ENCODE peak calls at places on chromosomes 12 and 14, in four cellular contexts. One of them, this sample, is unnamed.

GRCh38 chr12:92107621-92108131 is 38.0 kb downstream of the BTG1 start:
- DNase-seq in retinal pigment epithelial cell: no peak
- DNase-seq in tibial nerve: no peak
- DNase-seq in GM23338: peak; percentile 36
- DNase-seq in this sample: no peak

GRCh38 chr12:46553911-46554310 is 181.3 kb upstream of the SLC38A2 start:
- DNase-seq in retinal pigment epithelial cell: no peak
- DNase-seq in tibial nerve: no peak
- DNase-seq in GM23338: no peak
- DNase-seq in this sample: no peak

GRCh38 chr12:101783150-101783549 is 43.9 kb upstream of the SYCP3 start:
- DNase-seq in retinal pigment epithelial cell: no peak
- DNase-seq in GM23338: no peak
- DNase-seq in tibial nerve: no peak
- DNase-seq in this sample: no peak

GRCh38 chr14:56659964-56660551 is 80.5 kb downstream of the TMEM260 start:
- DNase-seq in GM23338: peak; percentile 73
- DNase-seq in tibial nerve: no peak
- DNase-seq in retinal pigment epithelial cell: peak; percentile 68
- DNase-seq in this sample: no peak

GRCh38 chr12:106519587-106519986 is 63.2 kb upstream of the RFX4 start:
- DNase-seq in GM23338: no peak
- DNase-seq in retinal pigment epithelial cell: peak; percentile 65
- DNase-seq in tibial nerve: no peak
- DNase-seq in this sample: no peak

GRCh38 chr12:63792333-63792732 is 12.6 kb downstream of the RXYLT1 start:
- DNase-seq in retinal pigment epithelial cell: no peak
- DNase-seq in GM23338: no peak
- DNase-seq in tibial nerve: no peak
- DNase-seq in this sample: no peak

GRCh38 chr12:101925352-101925751 is 48.0 kb downstream of the DRAM1 start:
- DNase-seq in GM23338: no peak
- DNase-seq in retinal pigment epithelial cell: peak; percentile 10
- DNase-seq in tibial nerve: peak; percentile 40
- DNase-seq in this sample: no peak

GRCh38 chr14:55936691-55937090 is 181.5 kb upstream of the PELI2 start:
- DNase-seq in tibial nerve: no peak
- DNase-seq in GM23338: peak; percentile 72
- DNase-seq in retinal pigment epithelial cell: peak; percentile 58
- DNase-seq in this sample: no peak

GRCh38 chr14:33634631-33635030 is 316.2 kb downstream of the EGLN3 start:
- DNase-seq in tibial nerve: no peak
- DNase-seq in GM23338: no peak
- DNase-seq in retinal pigment epithelial cell: no peak
- DNase-seq in this sample: no peak

GRCh38 chr12:128586630-128587029 is 237.1 kb downstream of the SLC15A4 start:
- DNase-seq in GM23338: no peak
- DNase-seq in tibial nerve: no peak
- DNase-seq in retinal pigment epithelial cell: no peak
- DNase-seq in this sample: no peak

GRCh38 chr14:103597623-103598372 is 31.2 kb upstream of the KLC1 start:
- DNase-seq in GM23338: no peak
- DNase-seq in retinal pigment epithelial cell: no peak
- DNase-seq in tibial nerve: no peak
- DNase-seq in this sample: no peak

GRCh38 chr12:14108702-14109101 is 127.3 kb upstream of the GRIN2B start:
- DNase-seq in GM23338: no peak
- DNase-seq in tibial nerve: no peak
- DNase-seq in retinal pigment epithelial cell: no peak
- DNase-seq in this sample: no peak
- TF ChIP-seq CTCF in GM23338: no peak
- TF ChIP-seq CTCF in tibial nerve: no peak
- TF ChIP-seq CTCF in retinal pigment epithelial cell: no peak
- TF ChIP-seq CTCF in this sample: no peak

GRCh38 chr12:64801381-64801780 is 23.1 kb upstream of the TBC1D30 start:
- DNase-seq in retinal pigment epithelial cell: no peak
- DNase-seq in tibial nerve: no peak
- DNase-seq in GM23338: peak; percentile 39
- DNase-seq in this sample: no peak
- TF ChIP-seq CTCF in retinal pigment epithelial cell: peak; percentile 54
- TF ChIP-seq CTCF in tibial nerve: no peak
- TF ChIP-seq CTCF in GM23338: peak; percentile 56
- TF ChIP-seq CTCF in this sample: no peak

DNA sequence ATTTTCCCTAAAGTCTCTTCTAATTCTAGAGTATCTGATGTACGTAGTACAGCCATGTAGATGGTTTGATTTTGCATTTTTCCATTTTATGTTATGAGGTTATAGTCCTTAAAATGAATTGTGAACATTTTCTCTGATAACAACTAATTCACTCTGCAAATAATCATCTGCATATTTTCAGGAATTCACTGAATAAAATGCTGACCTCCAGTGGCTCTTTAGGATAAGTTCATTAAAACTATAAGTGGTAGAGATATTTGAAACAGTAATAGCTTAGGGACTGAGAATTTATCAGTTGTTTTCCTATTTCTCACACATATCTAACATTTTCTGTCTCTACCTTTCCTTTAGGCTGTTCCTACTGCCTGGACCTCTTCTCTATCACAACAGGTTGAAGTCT is 4.4 kb downstream of the MSRB3 start:
- DNase-seq in tibial nerve: no peak
- DNase-seq in retinal pigment epithelial cell: no peak
- DNase-seq in GM23338: no peak
- DNase-seq in this sample: no peak
- TF ChIP-seq CTCF in tibial nerve: no peak
- TF ChIP-seq CTCF in retinal pigment epithelial cell: peak; percentile 16
- TF ChIP-seq CTCF in GM23338: peak; percentile 31
- TF ChIP-seq CTCF in this sample: no peak

GRCh38 chr12:13404111-13404628 is 207.6 kb downstream of the EMP1 start:
- DNase-seq in retinal pigment epithelial cell: no peak
- DNase-seq in GM23338: no peak
- DNase-seq in tibial nerve: no peak
- DNase-seq in this sample: no peak

GRCh38 chr12:13404631-13405473 is 208.3 kb downstream of the EMP1 start:
- DNase-seq in retinal pigment epithelial cell: no peak
- DNase-seq in GM23338: no peak
- DNase-seq in tibial nerve: no peak
- DNase-seq in this sample: no peak

GRCh38 chr12:13411287-13411686 is 214.8 kb downstream of the EMP1 start:
- DNase-seq in tibial nerve: no peak
- DNase-seq in GM23338: no peak
- DNase-seq in retinal pigment epithelial cell: no peak
- DNase-seq in this sample: no peak

GRCh38 chr12:13405961-13406703 is 209.6 kb downstream of the EMP1 start:
- DNase-seq in GM23338: no peak
- DNase-seq in tibial nerve: no peak
- DNase-seq in retinal pigment epithelial cell: no peak
- DNase-seq in this sample: no peak
- TF ChIP-seq CTCF in GM23338: no peak
- TF ChIP-seq CTCF in tibial nerve: no peak
- TF ChIP-seq CTCF in retinal pigment epithelial cell: no peak
- TF ChIP-seq CTCF in this sample: no peak

GRCh38 chr12:90958995-90959394 is 4.0 kb upstream of the CCER1 start:
- DNase-seq in retinal pigment epithelial cell: no peak
- DNase-seq in tibial nerve: no peak
- DNase-seq in GM23338: no peak
- DNase-seq in this sample: no peak

GRCh38 chr12:90954921-90955320 is at the start of gene CCER1:
- DNase-seq in GM23338: no peak
- DNase-seq in retinal pigment epithelial cell: no peak
- DNase-seq in tibial nerve: no peak
- DNase-seq in this sample: no peak

GRCh38 chr12:90951418-90952110 is 3.4 kb downstream of the CCER1 start:
- DNase-seq in retinal pigment epithelial cell: no peak
- DNase-seq in tibial nerve: no peak
- DNase-seq in GM23338: no peak
- DNase-seq in this sample: no peak

GRCh38 chr12:90954428-90954827 is 548 bp downstream of the CCER1 start:
- DNase-seq in GM23338: no peak
- DNase-seq in tibial nerve: no peak
- DNase-seq in retinal pigment epithelial cell: no peak
- DNase-seq in this sample: no peak

GRCh38 chr12:90953956-90954421 is 987 bp downstream of the CCER1 start:
- DNase-seq in retinal pigment epithelial cell: no peak
- DNase-seq in GM23338: peak; percentile 91
- DNase-seq in tibial nerve: no peak
- DNase-seq in this sample: no peak
- TF ChIP-seq CTCF in retinal pigment epithelial cell: peak; percentile 21
- TF ChIP-seq CTCF in GM23338: peak; percentile 93
- TF ChIP-seq CTCF in tibial nerve: no peak
- TF ChIP-seq CTCF in this sample: peak; percentile 39

GRCh38 chr14:91573894-91574837 is 64.1 kb upstream of the PPP4R3A start:
- DNase-seq in GM23338: peak; percentile 71
- DNase-seq in retinal pigment epithelial cell: peak; percentile 11
- DNase-seq in tibial nerve: no peak
- DNase-seq in this sample: peak; percentile 48
- TF ChIP-seq CTCF in GM23338: no peak
- TF ChIP-seq CTCF in retinal pigment epithelial cell: no peak
- TF ChIP-seq CTCF in tibial nerve: no peak
- TF ChIP-seq CTCF in this sample: no peak

GRCh38 chr12:72699362-72699761 is 427.2 kb downstream of the TRHDE start:
- DNase-seq in tibial nerve: no peak
- DNase-seq in retinal pigment epithelial cell: no peak
- DNase-seq in GM23338: no peak
- DNase-seq in this sample: no peak
- TF ChIP-seq CTCF in tibial nerve: no peak
- TF ChIP-seq CTCF in retinal pigment epithelial cell: no peak
- TF ChIP-seq CTCF in GM23338: no peak
- TF ChIP-seq CTCF in this sample: no peak

GRCh38 chr12:52359511-52360103 is 7.7 kb downstream of the KRT85 start:
- DNase-seq in tibial nerve: no peak
- DNase-seq in GM23338: no peak
- DNase-seq in retinal pigment epithelial cell: no peak
- DNase-seq in this sample: no peak
- TF ChIP-seq CTCF in tibial nerve: no peak
- TF ChIP-seq CTCF in GM23338: no peak
- TF ChIP-seq CTCF in retinal pigment epithelial cell: no peak
- TF ChIP-seq CTCF in this sample: no peak

GRCh38 chr12:49557187-49557916 is 10.6 kb downstream of the MCRS1 start:
- DNase-seq in GM23338: no peak
- DNase-seq in tibial nerve: no peak
- DNase-seq in retinal pigment epithelial cell: no peak
- DNase-seq in this sample: no peak

GRCh38 chr12:49556391-49557186 is 11.4 kb downstream of the MCRS1 start:
- DNase-seq in retinal pigment epithelial cell: no peak
- DNase-seq in GM23338: no peak
- DNase-seq in tibial nerve: no peak
- DNase-seq in this sample: no peak

GRCh38 chr12:49558526-49558925 is 9.4 kb downstream of the MCRS1 start:
- DNase-seq in tibial nerve: no peak
- DNase-seq in GM23338: no peak
- DNase-seq in retinal pigment epithelial cell: no peak
- DNase-seq in this sample: no peak

GRCh38 chr12:49559011-49559675 is 8.8 kb downstream of the MCRS1 start:
- DNase-seq in GM23338: no peak
- DNase-seq in tibial nerve: no peak
- DNase-seq in retinal pigment epithelial cell: no peak
- DNase-seq in this sample: no peak

DNA sequence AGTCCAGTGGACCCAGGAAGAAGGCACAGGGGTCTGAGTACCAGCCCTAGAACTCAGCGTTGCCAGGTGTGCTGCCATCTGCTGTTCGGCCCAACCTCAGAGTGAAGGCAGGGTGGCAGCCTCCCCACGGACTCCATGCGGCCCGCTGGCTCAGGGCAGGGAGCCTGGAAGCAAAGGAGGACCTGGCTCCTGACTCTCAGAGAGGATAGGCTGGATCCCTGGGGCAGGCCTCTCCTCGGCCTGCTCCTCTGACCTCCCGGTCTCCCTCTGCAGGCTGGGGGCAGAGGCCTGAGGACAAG is 10.1 kb downstream of the MCRS1 start:
- DNase-seq in retinal pigment epithelial cell: no peak
- DNase-seq in tibial nerve: no peak
- DNase-seq in GM23338: peak; percentile 21
- DNase-seq in this sample: no peak
- TF ChIP-seq CTCF in retinal pigment epithelial cell: peak; percentile 31
- TF ChIP-seq CTCF in tibial nerve: no peak
- TF ChIP-seq CTCF in GM23338: no peak
- TF ChIP-seq CTCF in this sample: no peak

DNA sequence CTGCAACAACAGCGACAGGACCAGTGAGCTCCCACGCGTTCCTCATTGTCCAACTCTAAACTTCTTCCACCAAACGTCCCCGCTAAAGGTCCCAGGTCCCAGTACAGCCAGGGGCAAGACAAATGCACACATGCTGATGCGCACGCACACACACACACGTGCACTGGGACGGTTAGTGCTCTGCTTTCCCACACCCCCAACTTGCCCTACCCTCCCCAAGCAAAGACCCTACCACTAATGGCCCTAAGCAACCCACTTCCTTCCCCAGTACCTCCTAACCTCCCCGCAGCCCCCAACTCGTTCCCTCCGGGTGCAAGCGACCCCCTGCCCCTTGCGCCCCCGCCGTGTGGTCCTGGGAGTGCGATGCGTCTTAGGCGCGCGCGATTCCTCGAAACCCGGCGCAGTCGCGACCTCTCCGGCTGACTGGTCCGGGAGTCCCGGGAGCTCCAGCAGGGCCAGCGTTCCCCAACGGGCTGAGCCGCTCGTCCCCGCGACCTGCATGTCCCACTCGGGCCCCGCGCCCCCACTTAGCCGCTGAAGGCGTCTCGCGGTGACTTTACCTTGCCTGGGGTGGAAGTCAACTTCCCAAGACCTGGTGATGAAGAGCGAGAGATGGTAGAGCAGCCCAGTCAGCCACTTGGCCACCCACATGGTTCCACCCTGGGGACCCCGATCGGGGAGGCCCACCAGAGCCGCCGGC is 582 bp downstream of the ADAMTS20 start:
- DNase-seq in tibial nerve: no peak
- DNase-seq in retinal pigment epithelial cell: no peak
- DNase-seq in GM23338: peak; percentile 63
- DNase-seq in this sample: peak; percentile 50
- TF ChIP-seq CTCF in tibial nerve: no peak
- TF ChIP-seq CTCF in retinal pigment epithelial cell: no peak
- TF ChIP-seq CTCF in GM23338: no peak
- TF ChIP-seq CTCF in this sample: no peak

This sample was measured in mesothelial cell of epicardium.